ENCODE peak calls at places on chromosomes 3 and 15, in nine cellular contexts. S is breast epithelium, P is mucosa of descending colon, F is astrocyte, D is spleen, H is stomach, U is lower lobe of right lung, V is IMR-90, B is hepatocyte. M is an unnamed sample.

GRCh38 chr3:152610621-152611020 is 224.3 kb upstream of the P2RY1 start:
- DNase-seq in S (no peak), P (no peak), F (no peak), D (no peak), H (no peak), U (no peak), V (no peak), B (no peak), M (no peak)

GRCh38 chr3:108175352-108175751 is 46.9 kb downstream of the IFT57 start:
- DNase-seq in S (no peak), P (no peak), F (peak; percentile 31), D (no peak), H (no peak), U (no peak), V (peak; percentile 78), B (no peak), M (no peak)

GRCh38 chr15:89496155-89497098 is at the start of gene RHCG:
- DNase-seq in S (no peak), P (peak; percentile 36), F (peak; percentile 13), D (no peak), H (no peak), U (no peak), V (peak; percentile 24), B (peak; percentile 79), M (peak; percentile 56)

GRCh38 chr3:154956815-154957214 is 123.3 kb upstream of the MME start:
- DNase-seq in S (no peak), P (no peak), F (no peak), D (no peak), H (no peak), U (no peak), V (no peak), B (no peak), M (no peak)

GRCh38 chr3:27758083-27758482 is 36.0 kb upstream of the EOMES start:
- DNase-seq in S (no peak), P (no peak), F (peak; percentile 46), D (no peak), H (no peak), U (no peak), V (peak; percentile 71), B (peak; percentile 30), M (no peak)

GRCh38 chr15:66964111-66964738 is 101.2 kb upstream of the SMAD3 start:
- DNase-seq in S (no peak), P (no peak), F (no peak), D (no peak), H (no peak), U (no peak), V (no peak), B (no peak), M (no peak)

GRCh38 chr3:3109407-3110298 is 521 bp downstream of the IL5RA start:
- DNase-seq in S (no peak), P (no peak), F (no peak), D (no peak), H (no peak), U (no peak), V (no peak), B (peak; percentile 8), M (no peak)

GRCh38 chr3:71859128-71859519 is 74.2 kb upstream of the PROK2 start:
- DNase-seq in S (no peak), P (peak; percentile 31), F (no peak), D (no peak), H (no peak), U (no peak), V (no peak), B (peak; percentile 59), M (peak; percentile 55)

GRCh38 chr3:97952280-97952679 is 20.0 kb downstream of the RIOX2 start:
- DNase-seq in S (no peak), P (peak; percentile 34), F (no peak), D (no peak), H (peak; percentile 32), U (peak; percentile 60), V (peak; percentile 74), B (no peak), M (no peak)

GRCh38 chr15:40421246-40422157 is 15.9 kb downstream of the IVD start:
- DNase-seq in S (no peak), P (peak; percentile 90), F (no peak), D (peak; percentile 96), H (peak; percentile 82), U (peak; percentile 89), V (peak; percentile 52), B (peak; percentile 83), M (peak; percentile 78)

GRCh38 chr3:86949850-86950249 is 41.1 kb downstream of the VGLL3 start:
- DNase-seq in S (no peak), P (no peak), F (peak; percentile 76), D (no peak), H (no peak), U (no peak), V (peak; percentile 80), B (no peak), M (no peak)

GRCh38 chr3:59268170-59268569 is 218.3 kb upstream of the CFAP20DC start:
- DNase-seq in S (no peak), P (no peak), F (peak; percentile 43), D (no peak), H (no peak), U (no peak), V (peak; percentile 41), B (no peak), M (no peak)

GRCh38 chr3:99532246-99532645 is 106.1 kb upstream of the COL8A1 start:
- DNase-seq in S (no peak), P (peak; percentile 57), F (peak; percentile 55), D (no peak), H (peak; percentile 40), U (no peak), V (peak; percentile 77), B (peak; percentile 68), M (peak; percentile 88)

GRCh38 chr3:46695962-46696922 is 2.8 kb upstream of the ALS2CL start:
- DNase-seq in S (no peak), P (no peak), F (no peak), D (no peak), H (no peak), U (no peak), V (peak; percentile 29), B (peak; percentile 54), M (no peak)

DNA sequence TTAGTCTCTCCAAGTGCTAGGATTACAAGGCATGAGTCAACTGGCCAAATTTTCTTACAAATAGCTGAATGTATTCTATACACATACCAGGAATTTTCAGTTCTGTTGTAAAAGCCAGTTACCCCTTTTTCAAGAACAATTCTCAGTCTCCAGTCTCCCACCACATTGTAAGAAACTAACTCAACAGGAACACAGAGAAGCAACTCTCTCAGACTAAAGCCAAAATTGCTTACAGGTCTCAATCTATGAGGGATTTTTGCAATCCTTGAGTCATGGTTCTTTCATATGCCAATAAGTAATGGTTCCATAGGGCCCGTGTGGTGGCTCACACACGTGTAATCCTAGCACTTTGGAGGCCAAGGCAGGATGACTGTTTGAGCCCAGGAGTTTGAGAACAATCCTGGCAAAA is 8.5 kb downstream of the IP6K2 start:
- DNase-seq in S (no peak), P (no peak), F (peak; percentile 45), D (no peak), H (no peak), U (no peak), V (peak; percentile 75), B (no peak), M (no peak)
- H3K4me1 ChIP-seq in S (no peaks in the 10 kb centered on the region), P (peaks cover 32% of the 10 kb centered on the region), F (peaks cover 10% of the 10 kb centered on the region), D (peaks cover 94% of the 10 kb centered on the region), H (peaks cover 81% of the 10 kb centered on the region), U (peaks cover 57% of the 10 kb centered on the region), V (peaks cover 13% of the 10 kb centered on the region), B (peaks cover 18% of the 10 kb centered on the region), M (peaks cover 5% of the 10 kb centered on the region)

DNA sequence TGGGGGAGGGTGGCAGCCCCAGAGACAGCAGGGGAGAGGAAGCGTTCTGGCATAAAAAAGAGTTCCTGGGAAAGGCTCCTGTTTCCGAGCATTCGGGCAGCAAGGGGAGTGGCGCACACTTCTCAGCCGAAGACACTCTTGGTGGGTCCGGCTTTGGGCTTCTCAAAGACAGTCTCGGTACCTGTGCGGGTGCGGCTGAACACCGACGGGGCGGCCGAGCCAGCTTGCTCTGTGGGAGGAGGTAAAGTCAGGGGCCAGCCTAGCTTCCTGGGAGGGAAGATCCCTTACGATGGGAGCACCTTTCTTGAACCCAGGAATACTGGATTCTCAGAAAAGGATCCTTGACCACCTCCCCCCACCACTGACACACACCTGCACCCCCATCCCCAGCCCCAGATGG is 1.6 kb downstream of the MUSTN1 start:
- DNase-seq in S (no peak), P (no peak), F (no peak), D (peak; percentile 64), H (no peak), U (no peak), V (no peak), B (no peak), M (no peak)
- H3K4me3 ChIP-seq in S (no peak overlapping the region), P (no peak overlapping the region), F (no peak overlapping the region), D (no peak overlapping the region), H (no peak overlapping the region), U (no peak overlapping the region), V (no peak overlapping the region), B (no peak overlapping the region), M (no peak overlapping the region)

DNA sequence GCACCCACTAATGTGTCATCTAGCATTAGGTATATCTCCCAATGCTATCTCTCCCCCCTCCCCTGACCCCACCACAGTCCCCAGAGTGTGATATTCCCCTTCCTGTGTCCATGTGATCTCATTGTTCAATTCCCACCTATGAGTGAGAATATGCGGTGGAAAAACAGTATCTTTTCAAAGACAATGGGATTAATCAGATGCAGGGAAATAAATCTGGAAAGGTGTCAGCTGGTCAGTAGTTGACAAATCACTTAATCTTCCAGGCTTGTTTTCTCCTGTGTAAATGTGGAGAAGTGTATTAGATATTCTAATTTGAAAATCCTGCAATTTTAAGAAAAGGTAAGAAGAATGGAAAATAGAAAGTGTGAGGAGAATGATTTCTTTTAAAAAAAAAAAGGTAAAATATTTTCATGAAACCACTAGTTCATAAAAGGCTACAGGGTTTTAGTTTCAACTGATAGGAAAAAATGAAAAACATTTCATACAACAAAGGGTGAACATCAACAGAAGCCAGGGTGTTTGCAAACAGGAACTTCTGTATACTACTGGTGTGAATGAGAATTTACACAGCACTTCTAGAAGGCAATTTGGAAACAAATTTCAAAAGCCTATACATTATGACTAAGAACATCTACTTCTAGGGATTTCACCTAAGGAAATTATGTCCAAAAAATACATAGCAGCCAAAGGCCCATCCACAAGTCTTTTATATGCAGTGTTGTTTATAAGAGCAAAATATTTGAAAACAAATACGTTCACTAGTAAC is 113.5 kb downstream of the CBLB start:
- DNase-seq in S (no peak), P (no peak), F (no peak), D (no peak), H (no peak), U (no peak), V (no peak), B (no peak), M (no peak)
- TF ChIP-seq CTCF in S (no peak), P (no peak), F (no peak), D (no peak), H (no peak), U (no peak), V (no peak), B (no peak), M (no peak)

DNA sequence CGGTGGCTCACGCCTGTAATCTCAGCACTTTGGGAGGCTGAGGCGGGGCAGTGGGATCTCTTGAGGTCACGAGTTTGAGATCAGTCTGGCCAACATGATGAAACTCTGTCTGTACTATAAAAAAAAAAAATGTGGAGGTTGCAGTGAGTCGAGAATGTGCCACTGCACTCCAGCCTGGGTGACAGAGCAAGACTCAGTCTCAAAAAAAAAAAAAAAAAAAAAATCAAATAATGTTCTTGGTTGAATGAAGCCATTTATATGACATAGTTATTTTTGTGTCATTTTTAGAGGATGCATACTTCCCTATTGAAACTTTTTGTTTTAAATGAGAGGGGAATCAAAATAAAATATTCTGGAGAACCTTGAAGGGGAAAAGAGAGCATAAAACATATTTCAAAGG is 3.1 kb downstream of the HMCES start:
- DNase-seq in S (no peak), P (no peak), F (no peak), D (no peak), H (no peak), U (no peak), V (no peak), B (no peak), M (no peak)
- H3K4me1 ChIP-seq in S (no peaks in the 10 kb centered on the region), P (peaks cover 26% of the 10 kb centered on the region), F (peaks cover 17% of the 10 kb centered on the region), D (peaks cover 78% of the 10 kb centered on the region), H (peaks cover 59% of the 10 kb centered on the region), U (peaks cover 31% of the 10 kb centered on the region), V (peaks cover 7% of the 10 kb centered on the region), B (peaks cover 15% of the 10 kb centered on the region), M (peaks cover 17% of the 10 kb centered on the region)

M was measured in A673.